ENCODE peak calls at places on chromosomes 5 and 9, in five cellular contexts. Y, O, V, R and S are unnamed samples. For H3K4me1, the result is how much of the 10 kb centered on the place peaks cover.

GRCh38 chr9:91813261-91813795 is 136.7 kb downstream of the ROR2 start:
- DNase-seq in Y (no peak), O (no peak), V (no peak), R (no peak), S (no peak)

GRCh38 chr9:77512876-77513275 is 135.2 kb downstream of the GNA14 start:
- DNase-seq in Y (no peak), O (no peak), V (no peak), R (no peak), S (no peak)

GRCh38 chr5:176716320-176716719 is 69.0 kb downstream of the TSPAN17 start:
- DNase-seq in Y (no peak), O (no peak), V (no peak), R (no peak), S (no peak)

GRCh38 chr5:11149136-11149535 is 388.1 kb upstream of the DAP start:
- DNase-seq in Y (no peak), O (no peak), V (no peak), R (no peak), S (no peak)

GRCh38 chr5:9337908-9338307 is 208.0 kb downstream of the SEMA5A start:
- DNase-seq in Y (no peak), O (no peak), V (no peak), R (no peak), S (no peak)

GRCh38 chr5:138989720-138990119 is 114.6 kb upstream of the LRRTM2 start:
- DNase-seq in Y (no peak), O (no peak), V (no peak), R (no peak), S (no peak)

GRCh38 chr5:33148076-33148501 is 292.7 kb upstream of the TARS1 start:
- DNase-seq in Y (no peak), O (no peak), V (no peak), R (peak), S (no peak)

GRCh38 chr9:136244116-136244775 is 1.4 kb downstream of the QSOX2 start:
- DNase-seq in Y (no peak), O (no peak), V (no peak), R (no peak), S (no peak)

GRCh38 chr5:1322036-1322903 is 22.6 kb downstream of the CLPTM1L start:
- DNase-seq in Y (no peak), O (peak), V (no peak), R (peak), S (no peak)

GRCh38 chr9:101311759-101312420 is 72.9 kb downstream of the BAAT start:
- DNase-seq in Y (peak), O (no peak), V (peak), R (no peak), S (peak)

GRCh38 chr5:39256472-39256871 is 37.1 kb upstream of the FYB1 start:
- DNase-seq in Y (no peak), O (no peak), V (peak), R (no peak), S (no peak)

GRCh38 chr5:92548351-92548750 is 1032.7 kb downstream of the NR2F1-AS1 start:
- DNase-seq in Y (no peak), O (no peak), V (no peak), R (no peak), S (no peak)

GRCh38 chr5:94830520-94830919 is 212.1 kb downstream of the SLF1 start:
- DNase-seq in Y (peak), O (no peak), V (no peak), R (no peak), S (no peak)

GRCh38 chr5:83564069-83564749 is 92.7 kb downstream of the VCAN start:
- DNase-seq in Y (peak), O (no peak), V (no peak), R (no peak), S (no peak)
- H3K4me1 ChIP-seq in Y (under half), O (under half), V (under half), R (under half), S (under half)

GRCh38 chr5:179901915-179902762 is 5.6 kb downstream of the TBC1D9B start:
- DNase-seq in Y (no peak), O (no peak), V (no peak), R (no peak), S (no peak)

GRCh38 chr5:179902763-179903158 is 4.9 kb downstream of the TBC1D9B start:
- DNase-seq in Y (no peak), O (no peak), V (no peak), R (no peak), S (no peak)

GRCh38 chr5:179900707-179901106 is 7.0 kb downstream of the TBC1D9B start:
- DNase-seq in Y (no peak), O (no peak), V (no peak), R (no peak), S (no peak)

GRCh38 chr5:179901462-179901861 is 6.2 kb downstream of the TBC1D9B start:
- DNase-seq in Y (no peak), O (no peak), V (no peak), R (no peak), S (no peak)

DNA sequence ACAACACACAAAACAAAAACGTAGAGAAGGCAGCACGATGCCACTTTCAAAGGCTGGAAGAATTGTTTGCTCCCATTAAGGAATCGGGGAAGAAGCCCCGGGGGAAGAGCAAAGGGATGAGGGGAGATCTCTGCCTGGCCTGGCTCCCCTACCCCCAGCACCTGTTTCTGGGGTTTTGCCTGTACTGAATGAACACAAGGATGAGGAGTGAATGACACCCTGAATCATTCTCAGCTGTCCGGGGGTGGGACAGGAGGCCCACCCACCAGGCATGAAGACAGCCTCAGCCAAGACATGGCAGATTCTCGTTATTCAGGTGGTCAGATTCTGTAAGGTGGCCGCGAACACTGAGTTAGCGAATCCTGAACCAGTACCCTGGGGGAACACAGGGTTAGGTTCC is 7.5 kb downstream of the TBC1D9B start:
- DNase-seq in Y (no peak), O (no peak), V (no peak), R (no peak), S (no peak)
- H3K4me3 ChIP-seq in Y (no peak), O (no peak), V (no peak), R (no peak), S (no peak)

DNA sequence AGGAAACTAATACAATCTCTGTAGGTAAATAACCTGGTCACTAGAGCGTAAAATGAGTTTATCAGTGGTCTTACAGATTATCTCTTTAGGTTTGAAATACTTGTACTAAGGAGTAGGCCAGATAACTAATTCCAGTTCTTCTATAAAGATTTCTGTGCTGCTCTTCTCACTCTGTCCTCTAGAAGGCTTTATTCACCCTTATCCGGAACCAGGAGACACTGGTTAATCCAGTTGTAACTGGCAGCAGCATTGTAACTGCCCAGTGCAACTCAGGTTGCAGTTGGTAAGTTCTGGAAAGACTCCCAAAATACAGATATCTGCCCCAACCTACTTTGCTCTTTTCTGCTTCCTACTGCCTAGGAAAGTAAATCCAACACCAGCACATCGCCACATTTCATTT is 19.8 kb downstream of the C5orf22 start:
- DNase-seq in Y (no peak), O (no peak), V (no peak), R (no peak), S (no peak)
- H3K4me1 ChIP-seq in Y (under half), O (under half), V (under half), R (under half), S (under half)

GRCh38 chr5:67515762-67516161 is 319.2 kb upstream of the CD180 start:
- DNase-seq in Y (no peak), O (no peak), V (no peak), R (no peak), S (no peak)

GRCh38 chr5:67520161-67520886 is 323.7 kb upstream of the CD180 start:
- DNase-seq in Y (no peak), O (no peak), V (no peak), R (no peak), S (no peak)

GRCh38 chr5:67515020-67515689 is 318.6 kb upstream of the CD180 start:
- DNase-seq in Y (no peak), O (no peak), V (no peak), R (no peak), S (no peak)

GRCh38 chr5:67518227-67518626 is 321.6 kb upstream of the CD180 start:
- DNase-seq in Y (no peak), O (no peak), V (no peak), R (no peak), S (no peak)

DNA sequence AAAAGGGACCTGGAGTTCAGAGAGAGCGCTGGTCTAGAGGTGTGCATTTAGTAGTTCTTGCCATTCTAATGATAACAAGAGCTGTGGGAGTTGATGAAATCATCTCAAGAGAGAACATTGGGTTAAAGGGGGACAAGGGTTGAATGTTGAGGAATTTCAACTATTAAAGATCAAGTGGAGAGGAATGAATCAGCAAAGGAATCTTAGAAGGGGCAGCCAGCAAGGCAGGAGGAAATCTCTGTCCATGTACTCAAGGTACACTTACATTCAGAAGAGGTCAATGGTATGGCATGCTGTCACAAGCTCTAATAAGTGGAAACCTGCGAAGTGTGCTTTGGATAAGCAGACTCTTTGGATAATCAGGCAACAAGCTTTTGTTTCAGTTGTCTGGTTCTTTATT is 320.4 kb upstream of the CD180 start:
- DNase-seq in Y (no peak), O (no peak), V (no peak), R (no peak), S (no peak)
- H3K4me3 ChIP-seq in Y (no peak), O (no peak), V (no peak), R (no peak), S (no peak)

DNA sequence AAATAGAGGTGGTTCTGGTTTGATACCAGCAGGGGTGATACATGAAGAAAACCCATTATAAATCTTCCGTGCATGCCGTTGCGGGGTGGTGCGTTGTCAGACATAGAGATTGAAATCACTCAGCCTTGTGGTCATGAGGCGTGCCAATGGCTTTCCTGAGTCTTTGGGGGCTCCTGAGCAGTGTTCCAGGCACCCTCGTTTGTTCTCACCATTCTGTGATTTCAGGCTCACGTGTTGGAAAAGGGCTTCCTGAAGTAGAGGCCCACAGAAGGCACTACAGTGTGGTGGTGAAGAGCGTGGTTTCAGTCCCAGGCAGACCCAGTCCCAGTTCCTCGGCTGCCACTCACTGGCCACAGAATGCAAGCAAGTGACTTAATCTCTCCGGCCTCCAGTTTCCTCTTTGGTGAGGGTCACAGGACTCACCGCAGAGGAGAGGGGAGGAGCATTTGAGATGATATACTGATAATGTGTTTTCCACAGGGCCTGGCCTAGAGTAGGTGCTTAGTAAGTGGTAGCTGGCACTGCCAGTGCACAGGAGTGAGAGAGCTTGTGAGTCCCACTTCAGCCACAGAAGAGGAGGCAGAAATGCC is 20.5 kb upstream of the GLRX start:
- DNase-seq in Y (peak), O (peak), V (peak), R (peak), S (no peak)
- H3K4me1 ChIP-seq in Y (under half), O (under half), V (under half), R (under half), S (under half)

DNA sequence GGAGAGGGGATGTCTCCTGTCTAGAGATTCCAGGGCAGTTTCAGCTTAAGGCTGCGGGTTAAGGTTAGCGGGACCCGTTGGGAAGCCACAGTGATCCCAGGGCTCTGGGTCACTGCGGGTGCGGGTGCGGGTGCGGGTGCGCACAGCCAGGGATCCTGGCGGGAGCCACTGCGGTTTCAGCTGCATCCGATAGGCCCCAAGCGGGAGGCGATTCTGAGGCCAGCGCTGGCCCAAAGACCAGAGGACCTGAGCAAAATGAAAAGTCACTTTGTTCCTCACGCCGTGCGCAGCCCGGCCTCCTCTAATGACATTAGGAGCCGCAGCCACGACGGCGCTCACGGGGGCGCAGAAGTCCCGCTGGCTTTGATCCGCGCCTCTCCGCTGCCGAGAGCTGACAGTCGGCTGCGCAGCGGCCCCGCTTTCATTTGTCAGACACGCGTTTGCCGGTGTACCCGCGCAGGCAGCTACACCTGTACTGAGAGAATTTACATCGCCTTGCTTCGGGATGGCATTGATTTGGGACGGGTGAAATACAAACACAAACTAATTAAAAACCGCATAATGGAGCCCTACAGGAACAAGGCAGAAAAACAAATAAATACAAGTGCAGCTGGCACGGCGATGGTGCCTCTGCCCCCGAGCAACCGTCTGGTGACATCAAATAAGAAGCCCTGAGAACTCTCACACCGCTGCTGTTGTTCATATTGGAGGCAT is 5.2 kb upstream of the IRX1 start:
- DNase-seq in Y (peak), O (no peak), V (no peak), R (peak), S (no peak)
- H3K4me3 ChIP-seq in Y (peak), O (no peak), V (no peak), R (peak), S (peak)

GRCh38 chr9:123329329-123329955 is 26.6 kb upstream of the CRB2 start:
- DNase-seq in Y (no peak), O (peak), V (peak), R (no peak), S (no peak)

GRCh38 chr9:123326030-123326586 is 29.9 kb upstream of the CRB2 start:
- DNase-seq in Y (no peak), O (no peak), V (no peak), R (no peak), S (no peak)

GRCh38 chr9:123326662-123327093 is 29.3 kb upstream of the CRB2 start:
- DNase-seq in Y (no peak), O (no peak), V (no peak), R (no peak), S (no peak)

GRCh38 chr9:123324767-123325183 is 31.2 kb upstream of the CRB2 start:
- DNase-seq in Y (no peak), O (no peak), V (no peak), R (no peak), S (no peak)

DNA sequence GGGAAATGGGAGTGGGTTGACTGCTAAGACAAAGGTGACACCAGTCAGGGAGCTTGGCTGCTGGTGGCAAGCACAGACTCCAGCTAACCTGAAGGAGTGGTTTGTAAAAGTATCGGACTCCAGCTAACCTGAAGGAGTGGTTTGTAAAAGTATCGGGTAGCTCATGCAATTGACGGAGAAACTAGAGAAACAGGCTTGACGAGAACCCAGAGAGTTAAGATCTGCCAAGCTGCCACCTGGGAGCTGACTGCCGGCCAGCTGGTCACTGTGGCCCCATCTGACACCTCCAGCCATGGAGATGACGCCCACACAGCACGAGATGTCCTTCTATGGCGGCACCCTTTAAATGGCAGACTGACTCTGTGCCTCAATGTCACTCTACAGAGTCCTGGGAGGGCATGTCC is 28.3 kb upstream of the CRB2 start:
- DNase-seq in Y (no peak), O (peak), V (peak), R (no peak), S (no peak)
- H3K4me1 ChIP-seq in Y (under half), O (under half), V (under half), R (under half), S (under half)